ENCODE peak calls at places on chromosomes 11 and 22, in six cellular contexts. O, R, N, Q, T and U are unnamed samples.

GRCh38 chr11:58505849-58506248 is 2.1 kb downstream of the OR5B21 start:
- DNase-seq in O (no peak), R (no peak), N (no peak), Q (no peak), T (no peak), U (no peak)

GRCh38 chr11:120039031-120039430 is 98.9 kb downstream of the TRIM29 start:
- DNase-seq in O (no peak), R (peak), N (no peak), Q (no peak), T (no peak), U (no peak)

GRCh38 chr22:48045369-48045768 is 1282.9 kb downstream of the TBC1D22A start:
- DNase-seq in O (no peak), R (no peak), N (no peak), Q (no peak), T (peak), U (no peak)

GRCh38 chr11:12451179-12451814 is 73.9 kb downstream of the PARVA start:
- DNase-seq in O (no peak), R (no peak), N (no peak), Q (no peak), T (no peak), U (no peak)

GRCh38 chr11:115170133-115170815 is 333.9 kb downstream of the CADM1 start:
- DNase-seq in O (peak), R (peak), N (peak), Q (peak), T (no peak), U (peak)

GRCh38 chr22:36149464-36149863 is 11.1 kb downstream of the APOL3 start:
- DNase-seq in O (no peak), R (no peak), N (no peak), Q (no peak), T (no peak), U (no peak)

GRCh38 chr11:112368402-112368801 is 107.7 kb upstream of the PLET1 start:
- DNase-seq in O (no peak), R (no peak), N (no peak), Q (no peak), T (no peak), U (no peak)

GRCh38 chr11:133911169-133911568 is 45.6 kb downstream of the IGSF9B start:
- DNase-seq in O (no peak), R (no peak), N (no peak), Q (peak), T (no peak), U (no peak)

GRCh38 chr22:33476716-33477115 is 418.5 kb upstream of the SYN3 start:
- DNase-seq in O (no peak), R (no peak), N (no peak), Q (no peak), T (no peak), U (peak)

GRCh38 chr11:59755701-59756495 is 722 bp downstream of the STX3 start:
- DNase-seq in O (peak), R (peak), N (peak), Q (peak), T (no peak), U (peak)

GRCh38 chr11:34232810-34233209 is 125.0 kb downstream of the ABTB2 start:
- DNase-seq in O (no peak), R (no peak), N (no peak), Q (no peak), T (no peak), U (no peak)

GRCh38 chr11:102026217-102026616 is 21.0 kb upstream of the CFAP300 start:
- DNase-seq in O (no peak), R (no peak), N (no peak), Q (no peak), T (no peak), U (no peak)

GRCh38 chr11:64558065-64558745 is 32.8 kb upstream of the SLC22A12 start:
- DNase-seq in O (no peak), R (no peak), N (peak), Q (no peak), T (no peak), U (no peak)

GRCh38 chr11:18056561-18057181 is 10.6 kb upstream of the TPH1 start:
- DNase-seq in O (no peak), R (no peak), N (no peak), Q (no peak), T (peak), U (peak)

GRCh38 chr11:60948251-60948650 is 3.7 kb downstream of the SLC15A3 start:
- DNase-seq in O (no peak), R (no peak), N (no peak), Q (no peak), T (no peak), U (no peak)
- TF ChIP-seq CREB1 in O (no peak), R (no peak), N (no peak), Q (no peak), T (no peak), U (no peak)

GRCh38 chr11:46393231-46393616 is 1.6 kb upstream of the CHRM4 start:
- DNase-seq in O (no peak), R (no peak), N (no peak), Q (no peak), T (no peak), U (no peak)
- TF ChIP-seq CREB1 in O (no peak), R (no peak), N (no peak), Q (no peak), T (no peak), U (no peak)

GRCh38 chr22:38257650-38258246 is 15.1 kb downstream of the TMEM184B start:
- DNase-seq in O (no peak), R (no peak), N (peak), Q (no peak), T (no peak), U (no peak)
- TF ChIP-seq CREB1 in O (no peak), R (no peak), N (no peak), Q (no peak), T (no peak), U (no peak)

GRCh38 chr22:47016636-47017035 is 254.2 kb downstream of the TBC1D22A start:
- DNase-seq in O (no peak), R (no peak), N (no peak), Q (no peak), T (no peak), U (no peak)

GRCh38 chr22:47014946-47015345 is 252.5 kb downstream of the TBC1D22A start:
- DNase-seq in O (no peak), R (no peak), N (no peak), Q (no peak), T (no peak), U (no peak)

GRCh38 chr22:47017245-47017644 is 254.8 kb downstream of the TBC1D22A start:
- DNase-seq in O (no peak), R (no peak), N (no peak), Q (no peak), T (no peak), U (no peak)

GRCh38 chr22:47014636-47014930 is 252.1 kb downstream of the TBC1D22A start:
- DNase-seq in O (no peak), R (no peak), N (no peak), Q (no peak), T (no peak), U (no peak)

GRCh38 chr22:47015589-47016178 is 253.2 kb downstream of the TBC1D22A start:
- DNase-seq in O (no peak), R (no peak), N (no peak), Q (no peak), T (no peak), U (no peak)
- TF ChIP-seq CREB1 in O (no peak), R (no peak), N (no peak), Q (no peak), T (no peak), U (no peak)

GRCh38 chr11:75536786-75537629 is 11.3 kb upstream of the GDPD5 start:
- DNase-seq in O (no peak), R (no peak), N (no peak), Q (peak), T (peak), U (no peak)
- TF ChIP-seq CREB1 in O (no peak), R (no peak), N (no peak), Q (peak), T (peak), U (no peak)

GRCh38 chr11:76704171-76704948 is 33.8 kb upstream of the LRRC32 start:
- DNase-seq in O (peak), R (no peak), N (peak), Q (no peak), T (no peak), U (no peak)
- TF ChIP-seq CREB1 in O (no peak), R (peak), N (no peak), Q (no peak), T (no peak), U (no peak)

GRCh38 chr11:116879789-116880402 is 42.5 kb upstream of the APOA1 start:
- DNase-seq in O (no peak), R (no peak), N (peak), Q (no peak), T (peak), U (peak)

GRCh38 chr11:116882386-116882785 is 45.0 kb upstream of the APOA1 start:
- DNase-seq in O (no peak), R (no peak), N (no peak), Q (no peak), T (no peak), U (no peak)

GRCh38 chr11:116876656-116877055 is 39.2 kb upstream of the APOA1 start:
- DNase-seq in O (no peak), R (no peak), N (peak), Q (no peak), T (no peak), U (no peak)

GRCh38 chr11:116885951-116886629 is 48.7 kb upstream of the APOA1 start:
- DNase-seq in O (no peak), R (no peak), N (no peak), Q (no peak), T (no peak), U (no peak)

DNA sequence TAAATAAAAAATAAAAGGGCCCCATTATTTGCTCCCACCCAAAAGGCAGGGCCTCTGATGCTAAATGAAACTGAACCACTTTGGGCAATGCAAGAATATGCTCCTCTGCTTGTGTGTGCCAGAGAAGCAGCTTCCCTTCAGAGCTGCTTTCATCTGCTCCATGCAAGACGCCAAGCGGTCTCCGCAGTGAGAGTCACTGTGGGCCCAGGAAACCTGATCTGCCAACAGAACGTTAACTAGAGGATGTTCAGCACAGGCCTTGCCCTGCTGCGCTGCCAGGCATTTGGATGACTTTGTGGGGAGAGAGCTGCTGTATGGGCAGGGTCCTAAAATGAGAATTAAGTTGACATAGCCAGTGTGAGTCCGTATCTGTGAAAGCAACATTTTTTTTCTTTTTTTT is 43.7 kb upstream of the APOA1 start:
- DNase-seq in O (no peak), R (no peak), N (peak), Q (no peak), T (no peak), U (no peak)
- TF ChIP-seq CREB1 in O (no peak), R (no peak), N (no peak), Q (no peak), T (no peak), U (no peak)

DNA sequence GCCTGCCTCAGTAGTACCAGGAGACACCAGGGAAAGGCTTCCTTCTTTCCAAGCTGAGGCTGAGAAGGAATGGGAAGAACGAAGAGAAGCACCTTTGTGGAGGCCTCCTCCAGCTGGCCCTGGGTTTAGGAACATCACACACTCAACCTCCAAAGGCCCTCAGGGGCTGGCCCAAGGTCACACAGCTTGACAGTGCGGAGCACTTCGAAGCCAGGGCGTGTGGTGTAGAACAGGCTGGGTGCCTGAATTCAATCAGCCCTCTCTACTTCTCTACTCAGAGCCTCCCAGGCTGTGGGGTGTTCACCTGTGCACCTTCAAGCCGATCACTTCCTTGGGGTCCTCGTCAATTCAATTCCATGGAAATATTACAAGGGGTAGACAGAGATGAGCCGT is 719 bp upstream of the CSDC2 start:
- DNase-seq in O (no peak), R (no peak), N (no peak), Q (no peak), T (no peak), U (no peak)
- TF ChIP-seq CREB1 in O (no peak), R (no peak), N (no peak), Q (no peak), T (no peak), U (no peak)